ENCODE peak calls at places on chromosomes 16 and 17, in five cellular contexts. Q, S, D, T and R are unnamed samples.

GRCh38 chr17:49836111-49837030 is 11.5 kb downstream of the TAC4 start:
- DNase-seq in Q (no peak), S (peak), D (no peak), T (no peak), R (no peak)

GRCh38 chr17:82619641-82620040 is 28.6 kb downstream of the WDR45B start:
- DNase-seq in Q (no peak), S (no peak), D (no peak), T (no peak), R (no peak)

GRCh38 chr17:48671697-48672171 is 45.6 kb upstream of the HOXB9 start:
- DNase-seq in Q (peak), S (peak), D (peak), T (peak), R (peak)

GRCh38 chr16:10878644-10879498 is 1.9 kb downstream of the CIITA start:
- DNase-seq in Q (no peak), S (peak), D (no peak), T (peak), R (no peak)

GRCh38 chr17:50865060-50865867 is 890 bp downstream of the TOB1 start:
- DNase-seq in Q (no peak), S (peak), D (peak), T (peak), R (no peak)

GRCh38 chr17:82629748-82630147 is 18.5 kb downstream of the WDR45B start:
- DNase-seq in Q (no peak), S (no peak), D (no peak), T (no peak), R (no peak)

GRCh38 chr16:49851468-49851787 is 4.5 kb downstream of the ZNF423 start:
- DNase-seq in Q (no peak), S (no peak), D (no peak), T (no peak), R (no peak)

GRCh38 chr17:43169561-43170139 is 1.4 kb upstream of the NBR1 start:
- DNase-seq in Q (no peak), S (no peak), D (peak), T (peak), R (no peak)

GRCh38 chr16:381788-382717 is at the start of gene PGAP6:
- DNase-seq in Q (peak), S (no peak), D (peak), T (peak), R (no peak)

GRCh38 chr16:16071631-16072244 is 122.3 kb downstream of the ABCC1 start:
- DNase-seq in Q (no peak), S (peak), D (no peak), T (no peak), R (peak)

GRCh38 chr16:25064967-25065366 is 46.6 kb upstream of the LCMT1 start:
- DNase-seq in Q (no peak), S (no peak), D (no peak), T (no peak), R (peak)

GRCh38 chr17:77783991-77784820 is 174.3 kb upstream of the TNRC6C start:
- DNase-seq in Q (no peak), S (no peak), D (peak), T (no peak), R (no peak)

GRCh38 chr17:37025847-37026533 is 77.2 kb downstream of the AATF start:
- DNase-seq in Q (no peak), S (no peak), D (no peak), T (no peak), R (no peak)

GRCh38 chr17:61635913-61636432 is 45.0 kb upstream of the NACA2 start:
- DNase-seq in Q (no peak), S (peak), D (peak), T (peak), R (peak)

GRCh38 chr16:89710709-89711564 is 9.4 kb upstream of the SPATA2L start:
- DNase-seq in Q (no peak), S (no peak), D (no peak), T (no peak), R (no peak)

GRCh38 chr17:66920426-66920825 is 44.1 kb upstream of the CACNG4 start:
- DNase-seq in Q (no peak), S (no peak), D (no peak), T (no peak), R (no peak)

GRCh38 chr16:47228241-47228640 is 84.5 kb upstream of the NETO2 start:
- DNase-seq in Q (no peak), S (no peak), D (no peak), T (no peak), R (no peak)

GRCh38 chr16:77431131-77431670 is 3.6 kb downstream of the ADAMTS18 start:
- DNase-seq in Q (no peak), S (no peak), D (no peak), T (no peak), R (no peak)

GRCh38 chr17:40268141-40268712 is 19.5 kb upstream of the CDC6 start:
- DNase-seq in Q (no peak), S (no peak), D (no peak), T (peak), R (no peak)

GRCh38 chr16:21301895-21302291 is 23.8 kb upstream of the CRYM start:
- DNase-seq in Q (no peak), S (no peak), D (no peak), T (peak), R (no peak)

GRCh38 chr16:13193721-13194120 is 292.3 kb downstream of the SHISA9 start:
- DNase-seq in Q (no peak), S (no peak), D (no peak), T (no peak), R (no peak)

GRCh38 chr17:80106176-80106575 is 4.8 kb downstream of the GAA start:
- DNase-seq in Q (no peak), S (no peak), D (no peak), T (no peak), R (no peak)

GRCh38 chr16:11784048-11784780 is 12.8 kb downstream of the ZC3H7A start:
- DNase-seq in Q (no peak), S (no peak), D (no peak), T (no peak), R (no peak)

GRCh38 chr17:82582208-82582607 is 62.7 kb downstream of the FOXK2 start:
- DNase-seq in Q (no peak), S (no peak), D (no peak), T (no peak), R (no peak)

GRCh38 chr17:7561028-7561575 is 617 bp upstream of the SENP3 start:
- DNase-seq in Q (peak), S (peak), D (peak), T (peak), R (peak)

GRCh38 chr16:88964636-88965035 is 12.4 kb downstream of the CBFA2T3 start:
- DNase-seq in Q (no peak), S (no peak), D (no peak), T (no peak), R (no peak)

GRCh38 chr16:87687571-87687910 is 78.2 kb downstream of the KLHDC4 start:
- DNase-seq in Q (no peak), S (no peak), D (no peak), T (no peak), R (no peak)